ENCODE peak calls at places on chromosomes 1 and 21, in seven cellular contexts. C, U, H, N, R, X and D are unnamed samples.
A peak's percentile ranks its signal among the peaks of the same experiment; 100 is the strongest.

GRCh38 chr1:6207921-6208320 is 2.0 kb downstream of the RNF207 start:
- DNase-seq in C (no peak), U (no peak), H (no peak), N (no peak), R (no peak), X (no peak), D (no peak)

GRCh38 chr1:18866314-18866713 is 6.9 kb upstream of the TAS1R2 start:
- DNase-seq in C (no peak), U (no peak), H (no peak), N (no peak), R (no peak), X (no peak), D (no peak)

GRCh38 chr21:46052703-46053651 is 44.9 kb upstream of the COL6A2 start:
- DNase-seq in C (no peak), U (no peak), H (no peak), N (peak; percentile 84), R (no peak), X (no peak), D (peak; percentile 83)

GRCh38 chr1:63836374-63836773 is 62.6 kb downstream of the ROR1 start:
- DNase-seq in C (no peak), U (no peak), H (no peak), N (no peak), R (no peak), X (no peak), D (no peak)

GRCh38 chr1:207958376-207959139 is 47.6 kb upstream of the CD34 start:
- DNase-seq in C (no peak), U (no peak), H (no peak), N (no peak), R (no peak), X (no peak), D (no peak)

GRCh38 chr1:26083246-26083645 is 15.8 kb upstream of the TRIM63 start:
- DNase-seq in C (peak; percentile 48), U (no peak), H (no peak), N (no peak), R (peak; percentile 20), X (no peak), D (no peak)

GRCh38 chr1:27934818-27935549 is at the start of gene SMPDL3B:
- DNase-seq in C (no peak), U (no peak), H (no peak), N (no peak), R (no peak), X (no peak), D (no peak)

GRCh38 chr1:166875734-166876539 is at the start of gene TADA1:
- DNase-seq in C (peak; percentile 98), U (peak; percentile 92), H (peak; percentile 98), N (peak; percentile 99), R (peak; percentile 97), X (peak; percentile 88), D (peak; percentile 90)

GRCh38 chr1:26538480-26539412 is 9.2 kb downstream of the RPS6KA1 start:
- DNase-seq in C (no peak), U (no peak), H (peak; percentile 34), N (peak; percentile 69), R (peak; percentile 9), X (no peak), D (no peak)

GRCh38 chr1:89908294-89908992 is 86.5 kb upstream of the ZNF326 start:
- DNase-seq in C (peak; percentile 41), U (no peak), H (no peak), N (no peak), R (no peak), X (no peak), D (no peak)

GRCh38 chr1:184283999-184284398 is 102.8 kb upstream of the C1orf21 start:
- DNase-seq in C (peak; percentile 48), U (no peak), H (no peak), N (no peak), R (no peak), X (no peak), D (peak; percentile 68)

GRCh38 chr1:54763814-54764131 is 550 bp downstream of the PARS2 start:
- DNase-seq in C (no peak), U (no peak), H (no peak), N (no peak), R (no peak), X (no peak), D (peak; percentile 0)

GRCh38 chr21:37655601-37656300 is 260.5 kb downstream of the KCNJ6 start:
- DNase-seq in C (no peak), U (no peak), H (no peak), N (no peak), R (no peak), X (no peak), D (no peak)